ENCODE peak calls at places on chromosome 19, in eight cellular contexts. One of them, this sample, is unnamed.

GRCh38 chr19:2394054-2394668 is 33.2 kb downstream of the TIMM13 start:
- DNase-seq in psoas muscle: no peak
- DNase-seq in GM23338: no peak
- DNase-seq in fibroblast of villous mesenchyme: no peak
- DNase-seq in hepatic stellate cell: peak
- DNase-seq in NCI-H2107: no peak
- DNase-seq in heart left ventricle: no peak
- DNase-seq in stimulated activated naive CD4-positive, alpha-beta T cell: no peak
- DNase-seq in this sample: no peak

GRCh38 chr19:933553-933882 is 7.7 kb downstream of the ARID3A start:
- DNase-seq in psoas muscle: no peak
- DNase-seq in GM23338: no peak
- DNase-seq in fibroblast of villous mesenchyme: no peak
- DNase-seq in hepatic stellate cell: no peak
- DNase-seq in NCI-H2107: no peak
- DNase-seq in heart left ventricle: no peak
- DNase-seq in stimulated activated naive CD4-positive, alpha-beta T cell: no peak
- DNase-seq in this sample: no peak

GRCh38 chr19:54470991-54471782 is 1.9 kb downstream of the CDC42EP5 start:
- DNase-seq in psoas muscle: peak
- DNase-seq in GM23338: peak
- DNase-seq in fibroblast of villous mesenchyme: no peak
- DNase-seq in hepatic stellate cell: peak
- DNase-seq in NCI-H2107: no peak
- DNase-seq in heart left ventricle: peak
- DNase-seq in stimulated activated naive CD4-positive, alpha-beta T cell: no peak
- DNase-seq in this sample: peak

GRCh38 chr19:40090256-40091204 is at the start of gene ZNF780A:
- DNase-seq in psoas muscle: peak
- DNase-seq in GM23338: peak
- DNase-seq in fibroblast of villous mesenchyme: peak
- DNase-seq in hepatic stellate cell: peak
- DNase-seq in NCI-H2107: peak
- DNase-seq in heart left ventricle: peak
- DNase-seq in stimulated activated naive CD4-positive, alpha-beta T cell: peak
- DNase-seq in this sample: peak

GRCh38 chr19:35673121-35673804 is 6.9 kb downstream of the UPK1A start:
- DNase-seq in psoas muscle: no peak
- DNase-seq in GM23338: peak
- DNase-seq in fibroblast of villous mesenchyme: peak
- DNase-seq in hepatic stellate cell: peak
- DNase-seq in NCI-H2107: no peak
- DNase-seq in heart left ventricle: no peak
- DNase-seq in stimulated activated naive CD4-positive, alpha-beta T cell: no peak
- DNase-seq in this sample: peak

GRCh38 chr19:17873661-17874422 is 2.1 kb downstream of the SLC5A5 start:
- DNase-seq in psoas muscle: no peak
- DNase-seq in GM23338: peak
- DNase-seq in fibroblast of villous mesenchyme: no peak
- DNase-seq in hepatic stellate cell: no peak
- DNase-seq in NCI-H2107: no peak
- DNase-seq in heart left ventricle: no peak
- DNase-seq in stimulated activated naive CD4-positive, alpha-beta T cell: peak
- DNase-seq in this sample: peak

GRCh38 chr19:45078390-45079062 is 534 bp upstream of the GEMIN7 start:
- DNase-seq in psoas muscle: no peak
- DNase-seq in GM23338: no peak
- DNase-seq in fibroblast of villous mesenchyme: no peak
- DNase-seq in hepatic stellate cell: no peak
- DNase-seq in NCI-H2107: no peak
- DNase-seq in heart left ventricle: no peak
- DNase-seq in stimulated activated naive CD4-positive, alpha-beta T cell: no peak
- DNase-seq in this sample: no peak

GRCh38 chr19:50173144-50173543 is 10.1 kb upstream of the IZUMO2 start:
- DNase-seq in psoas muscle: no peak
- DNase-seq in GM23338: no peak
- DNase-seq in fibroblast of villous mesenchyme: no peak
- DNase-seq in hepatic stellate cell: no peak
- DNase-seq in NCI-H2107: no peak
- DNase-seq in heart left ventricle: no peak
- DNase-seq in stimulated activated naive CD4-positive, alpha-beta T cell: no peak
- DNase-seq in this sample: no peak

GRCh38 chr19:52533901-52534300 is 6.4 kb downstream of the ZNF808 start:
- DNase-seq in psoas muscle: peak
- DNase-seq in GM23338: peak
- DNase-seq in fibroblast of villous mesenchyme: peak
- DNase-seq in hepatic stellate cell: no peak
- DNase-seq in NCI-H2107: no peak
- DNase-seq in heart left ventricle: peak
- DNase-seq in stimulated activated naive CD4-positive, alpha-beta T cell: no peak
- DNase-seq in this sample: no peak

GRCh38 chr19:55066107-55066709 is 3.3 kb upstream of the RDH13 start:
- DNase-seq in psoas muscle: no peak
- DNase-seq in GM23338: peak
- DNase-seq in fibroblast of villous mesenchyme: no peak
- DNase-seq in hepatic stellate cell: no peak
- DNase-seq in NCI-H2107: no peak
- DNase-seq in heart left ventricle: no peak
- DNase-seq in stimulated activated naive CD4-positive, alpha-beta T cell: no peak
- DNase-seq in this sample: peak

GRCh38 chr19:50921391-50922315 is 10.5 kb upstream of the KLK4 start:
- DNase-seq in psoas muscle: no peak
- DNase-seq in GM23338: peak
- DNase-seq in fibroblast of villous mesenchyme: no peak
- DNase-seq in hepatic stellate cell: no peak
- DNase-seq in NCI-H2107: no peak
- DNase-seq in heart left ventricle: no peak
- DNase-seq in stimulated activated naive CD4-positive, alpha-beta T cell: no peak
- DNase-seq in this sample: peak

GRCh38 chr19:39828634-39829032 is 5.3 kb downstream of the DYRK1B start:
- DNase-seq in psoas muscle: no peak
- DNase-seq in GM23338: no peak
- DNase-seq in fibroblast of villous mesenchyme: no peak
- DNase-seq in hepatic stellate cell: no peak
- DNase-seq in NCI-H2107: no peak
- DNase-seq in heart left ventricle: no peak
- DNase-seq in stimulated activated naive CD4-positive, alpha-beta T cell: no peak
- DNase-seq in this sample: no peak

GRCh38 chr19:1098177-1099051 is 3.2 kb upstream of the POLR2E start:
- DNase-seq in psoas muscle: no peak
- DNase-seq in GM23338: no peak
- DNase-seq in fibroblast of villous mesenchyme: no peak
- DNase-seq in hepatic stellate cell: no peak
- DNase-seq in NCI-H2107: no peak
- DNase-seq in heart left ventricle: no peak
- DNase-seq in stimulated activated naive CD4-positive, alpha-beta T cell: no peak
- DNase-seq in this sample: no peak

GRCh38 chr19:35512831-35513230 is 618 bp downstream of the DMKN start:
- DNase-seq in psoas muscle: no peak
- DNase-seq in GM23338: no peak
- DNase-seq in fibroblast of villous mesenchyme: no peak
- DNase-seq in hepatic stellate cell: no peak
- DNase-seq in NCI-H2107: no peak
- DNase-seq in heart left ventricle: no peak
- DNase-seq in stimulated activated naive CD4-positive, alpha-beta T cell: no peak
- DNase-seq in this sample: no peak

GRCh38 chr19:20367811-20368294 is 197.7 kb downstream of the ZNF737 start:
- DNase-seq in psoas muscle: no peak
- DNase-seq in GM23338: peak
- DNase-seq in fibroblast of villous mesenchyme: no peak
- DNase-seq in hepatic stellate cell: no peak
- DNase-seq in NCI-H2107: no peak
- DNase-seq in heart left ventricle: no peak
- DNase-seq in stimulated activated naive CD4-positive, alpha-beta T cell: no peak
- DNase-seq in this sample: peak

GRCh38 chr19:48190288-48191284 is 20.1 kb downstream of the ZSWIM9 start:
- DNase-seq in psoas muscle: no peak
- DNase-seq in GM23338: peak
- DNase-seq in fibroblast of villous mesenchyme: no peak
- DNase-seq in hepatic stellate cell: no peak
- DNase-seq in NCI-H2107: peak
- DNase-seq in heart left ventricle: no peak
- DNase-seq in stimulated activated naive CD4-positive, alpha-beta T cell: no peak
- DNase-seq in this sample: peak

GRCh38 chr19:42468273-42468796 is 25.6 kb upstream of the CXCL17 start:
- DNase-seq in psoas muscle: no peak
- DNase-seq in GM23338: no peak
- DNase-seq in fibroblast of villous mesenchyme: peak
- DNase-seq in hepatic stellate cell: peak
- DNase-seq in NCI-H2107: peak
- DNase-seq in heart left ventricle: no peak
- DNase-seq in stimulated activated naive CD4-positive, alpha-beta T cell: no peak
- DNase-seq in this sample: no peak

GRCh38 chr19:43438291-43439162 is 23.8 kb downstream of the TEX101 start:
- DNase-seq in psoas muscle: no peak
- DNase-seq in GM23338: no peak
- DNase-seq in fibroblast of villous mesenchyme: peak
- DNase-seq in hepatic stellate cell: peak
- DNase-seq in NCI-H2107: no peak
- DNase-seq in heart left ventricle: peak
- DNase-seq in stimulated activated naive CD4-positive, alpha-beta T cell: no peak
- DNase-seq in this sample: no peak

GRCh38 chr19:22882797-22883196 is 50.7 kb downstream of the ZNF723 start:
- DNase-seq in psoas muscle: no peak
- DNase-seq in GM23338: peak
- DNase-seq in fibroblast of villous mesenchyme: peak
- DNase-seq in hepatic stellate cell: peak
- DNase-seq in NCI-H2107: no peak
- DNase-seq in heart left ventricle: no peak
- DNase-seq in stimulated activated naive CD4-positive, alpha-beta T cell: no peak
- DNase-seq in this sample: peak

This sample was measured in neural progenitor cell.